ENCODE peak calls at places on chromosomes 4 and X, in seven cellular contexts. One of them, this sample, is unnamed.
A peak's percentile ranks its signal among the peaks of the same experiment; 100 is the strongest.

GRCh38 chr4:146243141-146243882 is 29.0 kb downstream of the REELD1 start:
- DNase-seq in hypothalamus: no peak
- DNase-seq in HFF-Myc: no peak
- DNase-seq in colonic mucosa: no peak
- DNase-seq in EH: peak; percentile 50
- DNase-seq in GM04504: no peak
- DNase-seq in cerebellar nuclear complex: no peak
- DNase-seq in this sample: no peak

GRCh38 chrX:2705036-2705435 is 13.9 kb downstream of the CD99 start:
- DNase-seq in cerebellar nuclear complex: no peak
- DNase-seq in HFF-Myc: no peak
- DNase-seq in GM04504: no peak
- DNase-seq in hypothalamus: no peak
- DNase-seq in colonic mucosa: no peak
- DNase-seq in EH: peak; percentile 65
- DNase-seq in this sample: no peak

GRCh38 chrX:39470588-39471155 is 627.1 kb downstream of the BCOR start:
- DNase-seq in HFF-Myc: no peak
- DNase-seq in cerebellar nuclear complex: no peak
- DNase-seq in EH: peak; percentile 59
- DNase-seq in colonic mucosa: peak; percentile 22
- DNase-seq in hypothalamus: peak; percentile 10
- DNase-seq in GM04504: no peak
- DNase-seq in this sample: no peak

GRCh38 chrX:13581554-13581953 is 12.2 kb downstream of the EGFL6 start:
- DNase-seq in cerebellar nuclear complex: no peak
- DNase-seq in hypothalamus: no peak
- DNase-seq in HFF-Myc: no peak
- DNase-seq in EH: peak; percentile 28
- DNase-seq in colonic mucosa: no peak
- DNase-seq in GM04504: peak; percentile 2
- DNase-seq in this sample: no peak

GRCh38 chrX:148310402-148311200 is 189.8 kb upstream of the AFF2 start:
- DNase-seq in hypothalamus: no peak
- DNase-seq in cerebellar nuclear complex: no peak
- DNase-seq in colonic mucosa: no peak
- DNase-seq in HFF-Myc: no peak
- DNase-seq in GM04504: no peak
- DNase-seq in EH: no peak
- DNase-seq in this sample: no peak

GRCh38 chr4:7256989-7257810 is 64.9 kb downstream of the SORCS2 start:
- DNase-seq in colonic mucosa: no peak
- DNase-seq in cerebellar nuclear complex: no peak
- DNase-seq in GM04504: no peak
- DNase-seq in HFF-Myc: peak; percentile 35
- DNase-seq in EH: peak; percentile 31
- DNase-seq in hypothalamus: no peak
- DNase-seq in this sample: no peak

GRCh38 chrX:97787849-97788248 is 904.1 kb downstream of the RPA4 start:
- DNase-seq in cerebellar nuclear complex: no peak
- DNase-seq in GM04504: no peak
- DNase-seq in HFF-Myc: no peak
- DNase-seq in EH: no peak
- DNase-seq in colonic mucosa: no peak
- DNase-seq in hypothalamus: no peak
- DNase-seq in this sample: no peak

GRCh38 chr4:101981756-101982155 is 191.2 kb downstream of the BANK1 start:
- DNase-seq in GM04504: no peak
- DNase-seq in EH: no peak
- DNase-seq in HFF-Myc: no peak
- DNase-seq in hypothalamus: no peak
- DNase-seq in cerebellar nuclear complex: no peak
- DNase-seq in colonic mucosa: no peak
- DNase-seq in this sample: no peak

GRCh38 chrX:131728295-131729145 is 184.6 kb downstream of the OR13H1 start:
- DNase-seq in GM04504: peak; percentile 82
- DNase-seq in EH: no peak
- DNase-seq in HFF-Myc: no peak
- DNase-seq in cerebellar nuclear complex: peak; percentile 58
- DNase-seq in colonic mucosa: peak; percentile 92
- DNase-seq in hypothalamus: no peak
- DNase-seq in this sample: no peak

This sample was measured in AG04450.